ENCODE peak calls at places on chromosome 4, in six cellular contexts. V is heart right ventricle, G is neural progenitor cell, O is stomach, X is left ventricle myocardium inferior, D is brain microvascular endothelial cell. S is an unnamed sample.

GRCh38 chr4:38868055-38868965 is 704 bp downstream of the FAM114A1 start:
- DNase-seq in V (peak), G (peak), O (peak), X (peak), D (no peak), S (peak)

GRCh38 chr4:153467154-153467896 is 1.2 kb downstream of the TMEM131L start:
- DNase-seq in V (peak), G (peak), O (peak), X (peak), D (no peak), S (peak)

GRCh38 chr4:120801171-120801758 is 121.3 kb downstream of the PRDM5 start:
- DNase-seq in V (peak), G (no peak), O (no peak), X (peak), D (peak), S (peak)

GRCh38 chr4:57020467-57021101 is 41.9 kb downstream of the POLR2B start:
- DNase-seq in V (no peak), G (no peak), O (no peak), X (no peak), D (peak), S (no peak)

GRCh38 chr4:150305995-150306394 is 227.8 kb downstream of the DCLK2 start:
- DNase-seq in V (no peak), G (no peak), O (no peak), X (no peak), D (peak), S (no peak)

GRCh38 chr4:25236971-25237370 is 3.1 kb downstream of the PI4K2B start:
- DNase-seq in V (no peak), G (no peak), O (no peak), X (no peak), D (no peak), S (no peak)

GRCh38 chr4:102665527-102665926 is 95.2 kb downstream of the MANBA start:
- DNase-seq in V (no peak), G (no peak), O (no peak), X (no peak), D (no peak), S (no peak)

GRCh38 chr4:182015893-182016292 is 227.3 kb upstream of the TENM3 start:
- DNase-seq in V (no peak), G (no peak), O (no peak), X (no peak), D (peak), S (no peak)

GRCh38 chr4:38243385-38244053 is 283.3 kb downstream of the PTTG2 start:
- DNase-seq in V (no peak), G (no peak), O (no peak), X (no peak), D (no peak), S (no peak)

GRCh38 chr4:7721984-7722551 is 217.6 kb downstream of the AFAP1 start:
- DNase-seq in V (no peak), G (no peak), O (no peak), X (no peak), D (peak), S (no peak)

GRCh38 chr4:184806246-184806550 is 19.6 kb downstream of the ACSL1 start:
- DNase-seq in V (no peak), G (no peak), O (no peak), X (no peak), D (no peak), S (no peak)

GRCh38 chr4:54276633-54277426 is 47.7 kb downstream of the PDGFRA start:
- DNase-seq in V (no peak), G (peak), O (no peak), X (no peak), D (no peak), S (no peak)

GRCh38 chr4:84691170-84691691 is 108.3 kb downstream of the CDS1 start:
- DNase-seq in V (no peak), G (no peak), O (no peak), X (no peak), D (peak), S (no peak)

GRCh38 chr4:60944070-60944469 is 256.1 kb upstream of the ADGRL3 start:
- DNase-seq in V (no peak), G (no peak), O (no peak), X (no peak), D (no peak), S (no peak)

GRCh38 chr4:997375-998071 is 4.3 kb upstream of the SLC26A1 start:
- DNase-seq in V (no peak), G (peak), O (no peak), X (no peak), D (no peak), S (no peak)

GRCh38 chr4:12692815-12693214 is 791.3 kb downstream of the RAB28 start:
- DNase-seq in V (no peak), G (no peak), O (no peak), X (no peak), D (no peak), S (no peak)

GRCh38 chr4:157819693-157820464 is 352.9 kb downstream of the GASK1B start:
- DNase-seq in V (no peak), G (no peak), O (no peak), X (no peak), D (no peak), S (peak)

GRCh38 chr4:129839687-129840086 is 743.7 kb downstream of the C4orf33 start:
- DNase-seq in V (no peak), G (no peak), O (no peak), X (no peak), D (peak), S (no peak)

GRCh38 chr4:154049457-154050181 is 260.7 kb upstream of the SFRP2 start:
- DNase-seq in V (no peak), G (peak), O (no peak), X (no peak), D (peak), S (no peak)

GRCh38 chr4:22471999-22472434 is 43.8 kb downstream of the ADGRA3 start:
- DNase-seq in V (no peak), G (no peak), O (no peak), X (no peak), D (no peak), S (no peak)

GRCh38 chr4:2246384-2247127 is 4.6 kb upstream of the HAUS3 start:
- DNase-seq in V (no peak), G (no peak), O (no peak), X (no peak), D (no peak), S (no peak)

GRCh38 chr4:67918428-67918827 is 34.6 kb upstream of the TMPRSS11D start:
- DNase-seq in V (no peak), G (peak), O (no peak), X (no peak), D (no peak), S (no peak)

GRCh38 chr4:80069108-80069836 is 3.8 kb downstream of the ANTXR2 start:
- DNase-seq in V (no peak), G (no peak), O (no peak), X (no peak), D (no peak), S (no peak)
- H3K27ac ChIP-seq in V (no peak), G (no peak), O (no peak), X (peak), D (peak), S (no peak)

GRCh38 chr4:40562681-40563080 is 67.0 kb downstream of the RBM47 start:
- DNase-seq in V (no peak), G (no peak), O (no peak), X (no peak), D (no peak), S (no peak)
- H3K4me3 ChIP-seq in V (no peak), G (no peak), O (no peak), X (no peak), D (no peak), S (no peak)

DNA sequence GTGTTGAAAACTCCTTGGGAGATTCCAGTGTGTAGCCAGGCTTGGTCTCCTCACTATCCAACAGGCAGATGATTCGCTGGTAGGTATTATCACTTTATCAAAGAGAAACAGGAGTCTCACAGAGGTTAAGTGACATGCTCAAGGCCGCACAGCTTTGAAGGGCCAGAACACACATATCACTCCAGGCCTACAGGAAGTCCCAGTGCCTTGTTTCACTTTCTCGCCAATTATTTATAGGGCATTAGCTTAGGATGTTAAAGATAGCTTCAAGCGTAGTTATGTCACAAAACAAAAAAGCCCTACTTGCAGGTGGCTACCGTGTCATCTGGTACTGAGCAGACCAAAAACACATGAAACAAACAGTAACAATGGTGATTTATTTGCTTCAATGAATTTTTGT is 13.2 kb downstream of the ATP8A1 start:
- DNase-seq in V (no peak), G (no peak), O (no peak), X (no peak), D (no peak), S (no peak)
- H3K27ac ChIP-seq in V (peak), G (no peak), O (no peak), X (peak), D (no peak), S (no peak)

GRCh38 chr4:83339573-83339972 is 4.9 kb upstream of the HPSE start:
- DNase-seq in V (no peak), G (no peak), O (no peak), X (no peak), D (no peak), S (no peak)

GRCh38 chr4:83340692-83341343 is 6.2 kb upstream of the HPSE start:
- DNase-seq in V (no peak), G (no peak), O (no peak), X (no peak), D (no peak), S (no peak)

GRCh38 chr4:83334425-83335241 is at the start of gene HPSE:
- DNase-seq in V (peak), G (peak), O (peak), X (peak), D (peak), S (peak)

GRCh38 chr4:83331959-83332358 is 2.7 kb downstream of the HPSE start:
- DNase-seq in V (no peak), G (no peak), O (no peak), X (no peak), D (no peak), S (no peak)

GRCh38 chr4:83335691-83336090 is 1.0 kb upstream of the HPSE start:
- DNase-seq in V (no peak), G (no peak), O (no peak), X (no peak), D (no peak), S (no peak)
- H3K4me3 ChIP-seq in V (no peak), G (no peak), O (no peak), X (peak), D (no peak), S (no peak)

S was measured in aorta.